ENCODE peak calls at places on chromosomes 1 and 21, in seven cellular contexts. G is HCT116, L is K562, F is H1, Y is HepG2, W is GM12878, U is SK-N-SH. P is an unnamed sample.

GRCh38 chr1:245807306-245807705 is 652.5 kb downstream of the KIF26B start:
- DNase-seq in L (no peak), G (no peak), F (no peak), W (peak), U (no peak), Y (no peak), P (no peak)

GRCh38 chr1:183982172-183982963 is 55.2 kb downstream of the COLGALT2 start:
- DNase-seq in U (no peak), Y (no peak), F (no peak), W (no peak), G (no peak), L (no peak), P (no peak)

GRCh38 chr1:192521734-192522133 is 53.8 kb upstream of the RGS1 start:
- DNase-seq in U (no peak), F (no peak), Y (no peak), W (no peak), L (no peak), G (no peak), P (no peak)

GRCh38 chr1:227563319-227564201 is at the start of gene ZNF678:
- DNase-seq in Y (peak), L (peak), G (peak), F (peak), U (peak), W (peak), P (peak)

GRCh38 chr1:46152021-46152420 is 19.6 kb upstream of the PIK3R3 start:
- DNase-seq in W (no peak), L (no peak), G (no peak), F (no peak), Y (no peak), U (no peak), P (no peak)

GRCh38 chr1:88867743-88868521 is 23.4 kb downstream of the GTF2B start:
- DNase-seq in W (no peak), L (no peak), U (no peak), F (no peak), G (no peak), Y (no peak), P (no peak)

GRCh38 chr1:234533975-234534876 is 55.2 kb upstream of the TARBP1 start:
- DNase-seq in Y (no peak), W (no peak), G (no peak), L (no peak), U (peak), F (no peak), P (no peak)

GRCh38 chr1:238201992-238202391 is 311.3 kb upstream of the ZP4 start:
- DNase-seq in F (no peak), W (no peak), G (no peak), U (no peak), L (no peak), Y (no peak), P (no peak)

GRCh38 chr1:188888387-188888786 is 1589.3 kb downstream of the BRINP3 start:
- DNase-seq in G (no peak), L (no peak), F (no peak), W (no peak), U (no peak), Y (no peak), P (no peak)

GRCh38 chr1:16175610-16176553 is 20.0 kb upstream of the EPHA2 start:
- DNase-seq in W (no peak), Y (no peak), U (peak), G (no peak), F (no peak), L (peak), P (no peak)

GRCh38 chr1:200979574-200980451 is 43.7 kb downstream of the KIF21B start:
- DNase-seq in U (peak), G (peak), W (no peak), F (peak), Y (peak), L (peak), P (no peak)

GRCh38 chr1:67791686-67792475 is 41.4 kb downstream of the GNG12 start:
- DNase-seq in L (no peak), G (no peak), F (no peak), Y (no peak), U (no peak), W (no peak), P (no peak)

GRCh38 chr1:5448486-5448885 is 543.7 kb downstream of the NPHP4 start:
- DNase-seq in U (no peak), G (peak), Y (no peak), W (no peak), F (no peak), L (no peak), P (no peak)

GRCh38 chr1:15128520-15129313 is 24.8 kb upstream of the TMEM51 start:
- DNase-seq in W (peak), G (peak), U (peak), L (peak), F (peak), Y (peak), P (peak)

GRCh38 chr1:153490272-153491051 is 30.0 kb upstream of the S100A7 start:
- DNase-seq in U (no peak), G (peak), Y (no peak), F (no peak), L (no peak), W (no peak), P (peak)

GRCh38 chr21:44944596-44944995 is 4.8 kb downstream of the SLX9 start:
- DNase-seq in G (no peak), U (no peak), L (no peak), F (no peak), W (no peak), Y (no peak), P (no peak)

GRCh38 chr1:182193908-182194550 is 132.5 kb upstream of the ZNF648 start:
- DNase-seq in U (no peak), Y (no peak), L (no peak), F (no peak), G (no peak), W (no peak), P (no peak)

GRCh38 chr1:109151146-109151545 is 37.2 kb downstream of the ELAPOR1 start:
- DNase-seq in G (peak), Y (peak), U (no peak), F (peak), L (peak), W (no peak), P (no peak)
- TF ChIP-seq SIN3A in G (no peak), Y (no peak), U (no peak), F (no peak), L (no peak), W (no peak), P (no peak)

DNA sequence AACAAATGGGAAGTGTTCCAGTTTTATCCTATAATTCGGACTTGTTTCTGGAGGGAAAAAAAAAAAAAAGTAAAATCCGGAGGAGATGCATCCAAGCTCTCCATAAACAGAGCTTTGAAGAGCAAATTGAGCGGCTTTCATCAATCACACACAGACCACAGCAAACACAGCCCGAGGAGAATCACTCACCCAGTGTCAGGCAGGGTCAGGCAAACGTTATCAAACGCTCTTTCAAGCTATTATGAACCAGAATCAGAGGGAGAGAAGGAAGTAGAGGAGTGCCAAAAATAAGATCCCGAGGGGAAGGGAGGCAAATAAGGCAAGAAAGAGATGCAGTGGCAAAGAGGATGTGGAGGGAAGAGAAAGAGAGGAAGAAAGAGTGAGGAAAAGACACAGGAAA is 188.3 kb upstream of the CAMK1G start:
- DNase-seq in L (no peak), W (no peak), Y (no peak), U (peak), F (no peak), G (no peak), P (no peak)
- TF ChIP-seq SIN3A in L (no peak), W (no peak), Y (no peak), U (no peak), F (no peak), G (no peak), P (no peak)

GRCh38 chr1:204396015-204396583 is 15.5 kb downstream of the PPP1R15B start:
- DNase-seq in G (no peak), Y (no peak), W (no peak), F (no peak), L (peak), U (no peak), P (no peak)
- TF ChIP-seq SIN3A in G (no peak), Y (no peak), W (no peak), F (no peak), L (no peak), U (no peak), P (no peak)

GRCh38 chr1:3065797-3066196 is 3.2 kb upstream of the PRDM16 start:
- DNase-seq in L (no peak), F (no peak), U (no peak), G (no peak), W (no peak), Y (no peak), P (no peak)

GRCh38 chr1:3066250-3066711 is 2.7 kb upstream of the PRDM16 start:
- DNase-seq in Y (peak), U (peak), L (no peak), G (no peak), F (no peak), W (no peak), P (no peak)

GRCh38 chr1:3067301-3067670 is 1.7 kb upstream of the PRDM16 start:
- DNase-seq in L (no peak), F (no peak), G (no peak), U (no peak), W (no peak), Y (no peak), P (no peak)

GRCh38 chr1:3067671-3068399 is 1.2 kb upstream of the PRDM16 start:
- DNase-seq in W (no peak), G (no peak), U (no peak), L (no peak), F (no peak), Y (no peak), P (no peak)

GRCh38 chr1:3066826-3067225 is 2.2 kb upstream of the PRDM16 start:
- DNase-seq in Y (no peak), U (peak), L (no peak), W (no peak), G (no peak), F (no peak), P (no peak)
- TF ChIP-seq SIN3A in Y (no peak), U (no peak), L (no peak), W (no peak), G (no peak), F (no peak), P (no peak)

GRCh38 chr1:111895456-111895855 is 94.0 kb downstream of the KCND3 start:
- DNase-seq in Y (no peak), G (no peak), W (no peak), F (no peak), L (no peak), U (peak), P (no peak)
- TF ChIP-seq SIN3A in Y (no peak), G (no peak), W (no peak), F (no peak), L (no peak), U (no peak), P (no peak)

DNA sequence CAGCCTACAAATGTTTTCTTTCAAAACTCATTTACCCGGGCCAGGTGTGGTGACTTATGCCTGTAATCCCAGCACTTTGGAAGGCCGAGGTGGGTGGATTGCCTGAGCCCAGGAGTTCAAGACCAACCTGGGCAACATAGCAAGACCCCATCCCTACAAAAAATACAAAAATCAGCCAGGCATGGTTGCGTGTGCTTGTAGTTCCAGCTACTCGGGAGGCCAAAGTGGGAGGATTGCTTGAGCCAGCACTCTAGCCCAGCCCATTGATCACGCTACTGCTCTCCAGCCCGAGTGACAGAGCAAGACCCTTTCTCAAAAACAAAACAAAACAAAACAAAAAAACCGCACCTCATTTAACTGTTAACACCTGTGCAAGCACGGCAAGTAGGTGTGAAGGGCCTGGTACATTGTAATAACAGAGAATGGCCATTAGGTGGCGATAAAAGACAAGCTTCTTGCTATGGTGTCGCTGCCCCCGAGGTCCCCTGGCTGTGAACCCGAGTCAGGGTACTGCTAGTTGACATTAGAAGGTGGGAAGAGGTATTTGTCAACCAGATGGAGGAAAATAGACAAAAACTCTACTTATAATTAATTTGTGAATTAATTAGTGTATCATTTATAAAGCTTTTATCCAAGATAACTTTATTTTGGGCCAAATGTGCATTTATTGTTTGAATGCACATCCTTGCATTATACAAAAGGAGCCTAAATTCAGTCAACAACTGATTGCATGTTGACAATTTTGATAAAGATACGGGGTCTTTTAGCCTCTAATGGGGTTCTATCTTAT is 66.5 kb downstream of the SH3BGR start:
- DNase-seq in Y (peak), L (peak), W (peak), G (peak), F (peak), U (peak), P (peak)
- TF ChIP-seq SIN3A in Y (no peak), L (no peak), W (no peak), G (no peak), F (peak), U (no peak), P (no peak)

DNA sequence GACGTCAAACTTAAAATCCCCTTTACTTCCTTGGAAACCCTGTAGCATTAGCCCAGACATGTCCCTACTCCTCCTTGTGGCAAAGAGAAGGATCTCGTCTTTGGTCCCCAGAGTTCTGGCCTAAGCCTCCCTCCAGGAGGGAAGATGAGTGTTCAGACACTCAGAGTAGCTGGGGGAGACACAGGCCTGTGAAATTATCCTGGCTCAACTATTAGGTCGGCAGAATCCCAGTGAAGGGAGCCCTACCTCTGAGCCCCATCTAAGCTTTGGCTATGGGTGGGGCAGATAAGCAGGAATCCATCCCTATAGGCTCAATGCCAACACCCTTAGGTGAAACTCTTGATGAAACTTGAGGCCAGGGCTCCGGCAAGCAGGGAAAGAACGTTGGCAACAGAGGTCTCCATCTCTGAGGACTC is 1.7 kb upstream of the SFN start:
- DNase-seq in F (no peak), U (no peak), G (peak), Y (no peak), L (no peak), W (no peak), P (no peak)
- TF ChIP-seq SIN3A in F (no peak), U (no peak), G (no peak), Y (no peak), L (no peak), W (no peak), P (no peak)

GRCh38 chr1:87333692-87334347 is 5.1 kb downstream of the LMO4 start:
- DNase-seq in G (no peak), Y (no peak), L (no peak), F (no peak), W (no peak), U (no peak), P (no peak)

GRCh38 chr1:87335175-87335992 is 6.7 kb downstream of the LMO4 start:
- DNase-seq in Y (peak), G (no peak), U (peak), F (no peak), W (no peak), L (peak), P (no peak)

GRCh38 chr1:87331319-87332269 is 2.9 kb downstream of the LMO4 start:
- DNase-seq in F (peak), G (peak), Y (peak), W (no peak), L (peak), U (peak), P (no peak)

GRCh38 chr1:87336623-87337067 is 8.0 kb downstream of the LMO4 start:
- DNase-seq in L (no peak), F (no peak), W (no peak), U (no peak), G (no peak), Y (no peak), P (no peak)

DNA sequence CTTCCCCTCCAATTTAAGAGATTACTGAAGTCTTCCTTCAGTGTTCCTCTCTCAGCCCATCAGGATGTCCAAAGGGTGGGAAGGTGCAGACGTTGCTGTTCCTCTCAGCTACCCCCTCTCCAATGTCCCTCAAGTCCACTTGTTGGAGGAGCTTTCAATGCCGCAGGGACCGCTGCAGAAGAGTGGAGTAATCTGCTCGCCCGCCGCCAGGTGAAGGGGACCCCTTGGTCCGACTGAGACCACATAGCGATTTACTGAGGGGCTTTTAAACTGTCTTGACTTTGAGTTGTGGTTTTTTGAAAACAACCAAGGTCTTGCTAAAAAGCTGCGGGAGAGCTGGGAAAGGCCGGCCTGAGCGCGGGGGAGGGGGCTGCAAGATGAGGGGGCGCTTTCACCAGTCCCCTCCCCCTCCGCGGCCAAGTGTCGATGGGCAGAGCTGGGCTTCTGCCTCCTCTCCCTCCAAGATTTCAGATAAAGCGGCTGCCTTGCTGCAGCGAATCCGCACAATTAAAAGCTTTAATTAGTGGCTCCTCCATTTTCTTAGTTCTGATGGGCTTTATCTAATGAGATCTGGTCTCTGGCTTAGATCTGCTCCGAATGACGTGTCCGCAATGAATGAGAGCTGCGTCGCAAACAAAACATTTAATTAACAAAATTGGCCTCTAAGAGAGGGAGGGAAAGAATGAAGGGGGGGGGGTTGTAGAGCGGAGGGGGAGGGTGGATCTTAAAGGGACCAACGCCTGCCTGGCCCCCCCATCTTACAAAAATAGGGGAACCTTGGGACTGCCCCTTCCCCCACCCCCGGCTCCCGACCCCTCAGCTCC is 5.9 kb downstream of the LMO4 start:
- DNase-seq in G (no peak), U (peak), Y (no peak), L (peak), F (no peak), W (no peak), P (no peak)
- TF ChIP-seq SIN3A in G (no peak), U (no peak), Y (no peak), L (no peak), F (no peak), W (no peak), P (no peak)

P was measured in Panc1.